ENCODE peak calls at places on chromosomes 2 and 18, in five cellular contexts. Z is HTR-8/SVneo; R is nucleus accumbens; K is effector memory CD8-positive, alpha-beta T cell; E is NCI-H69. O is an unnamed sample.

GRCh38 chr2:134218414-134218813 is 35.5 kb upstream of the MGAT5 start:
- DNase-seq in E (no peak), R (no peak), Z (no peak), K (no peak), O (no peak)

GRCh38 chr2:75587954-75588587 is 27.3 kb upstream of the EVA1A start:
- DNase-seq in R (no peak), Z (peak; percentile 78), E (peak; percentile 21), K (no peak), O (no peak)

GRCh38 chr2:219968685-219969345 is 341.4 kb downstream of the SLC4A3 start:
- DNase-seq in K (no peak), R (no peak), Z (peak; percentile 53), E (no peak), O (no peak)

GRCh38 chr2:65794994-65795393 is 362.6 kb upstream of the SPRED2 start:
- DNase-seq in Z (no peak), E (no peak), K (no peak), R (no peak), O (no peak)

GRCh38 chr2:104250635-104251034 is 603.3 kb upstream of the POU3F3 start:
- DNase-seq in R (no peak), E (no peak), Z (no peak), K (no peak), O (no peak)

GRCh38 chr2:47195149-47195548 is 40.0 kb upstream of the STPG4 start:
- DNase-seq in R (no peak), Z (no peak), E (no peak), K (no peak), O (no peak)

GRCh38 chr2:25672500-25673169 is 742 bp downstream of the DTNB start:
- DNase-seq in E (peak; percentile 62), R (no peak), K (peak; percentile 62), Z (peak; percentile 67), O (no peak)

GRCh38 chr2:26816893-26817292 is 31.0 kb downstream of the CENPA start:
- DNase-seq in K (no peak), Z (no peak), R (no peak), E (peak; percentile 63), O (no peak)

GRCh38 chr2:168427451-168427850 is 28.6 kb upstream of the CERS6 start:
- DNase-seq in K (no peak), Z (no peak), R (no peak), E (no peak), O (no peak)

GRCh38 chr2:72425996-72426395 is 278.3 kb upstream of the CYP26B1 start:
- DNase-seq in R (no peak), K (no peak), Z (no peak), E (peak; percentile 6), O (no peak)

GRCh38 chr18:12015697-12016062 is 34.4 kb downstream of the IMPA2 start:
- DNase-seq in E (no peak), K (no peak), R (no peak), Z (no peak), O (no peak)

GRCh38 chr2:204669386-204669785 is 124.1 kb downstream of the PARD3B start:
- DNase-seq in R (no peak), K (no peak), Z (no peak), E (no peak), O (no peak)

GRCh38 chr2:118169359-118170005 is 81.2 kb downstream of the INSIG2 start:
- DNase-seq in K (peak; percentile 12), R (no peak), E (no peak), Z (no peak), O (no peak)

GRCh38 chr2:100246163-100247145 is 75.8 kb downstream of the LONRF2 start:
- DNase-seq in Z (peak; percentile 17), K (no peak), E (peak; percentile 64), R (no peak), O (no peak)

GRCh38 chr2:220434365-220434764 is 806.9 kb downstream of the SLC4A3 start:
- DNase-seq in R (no peak), E (no peak), K (no peak), Z (peak; percentile 7), O (no peak)

GRCh38 chr18:10457798-10458197 is 3.4 kb downstream of the APCDD1 start:
- DNase-seq in R (no peak), K (no peak), E (no peak), Z (no peak), O (no peak)

GRCh38 chr18:3441290-3441689 is 8.7 kb upstream of the TGIF1 start:
- DNase-seq in K (no peak), Z (no peak), E (peak; percentile 72), R (no peak), O (no peak)

GRCh38 chr2:199646439-199646838 is 188.7 kb upstream of the SATB2 start:
- DNase-seq in R (no peak), K (no peak), E (no peak), Z (no peak), O (no peak)

GRCh38 chr2:103977681-103978080 is 876.2 kb upstream of the POU3F3 start:
- DNase-seq in R (no peak), Z (no peak), K (no peak), E (no peak), O (no peak)

GRCh38 chr2:145984541-145984940 is 1464.6 kb upstream of the ZEB2 start:
- DNase-seq in K (no peak), E (peak; percentile 21), Z (peak; percentile 7), R (no peak), O (no peak)

GRCh38 chr2:147373800-147374409 is 470.9 kb upstream of the ACVR2A start:
- DNase-seq in Z (no peak), E (no peak), K (no peak), R (no peak), O (no peak)

GRCh38 chr18:55489742-55490055 is 98.3 kb downstream of the TCF4 start:
- DNase-seq in R (no peak), E (peak; percentile 95), K (no peak), Z (no peak), O (no peak)

GRCh38 chr2:94994914-94995236 is 30.6 kb upstream of the MAL start:
- DNase-seq in R (no peak), Z (no peak), E (no peak), K (no peak), O (no peak)

GRCh38 chr2:96116879-96117533 is 635 bp upstream of the ADRA2B start:
- DNase-seq in Z (peak; percentile 92), K (peak; percentile 44), E (peak; percentile 69), R (peak; percentile 47), O (no peak)

GRCh38 chr2:107633580-107634147 is 193.0 kb upstream of the RGPD4 start:
- DNase-seq in R (no peak), K (no peak), E (no peak), Z (peak; percentile 6), O (no peak)

GRCh38 chr2:133262888-133263287 is 305.4 kb downstream of the NCKAP5 start:
- DNase-seq in Z (peak; percentile 10), K (no peak), E (no peak), R (no peak), O (no peak)

GRCh38 chr18:21115519-21116411 is 4.2 kb upstream of the ROCK1 start:
- DNase-seq in Z (no peak), R (no peak), K (no peak), E (no peak), O (no peak)

GRCh38 chr2:241195506-241196130 is 7.1 kb downstream of the ANO7 start:
- DNase-seq in Z (no peak), E (no peak), K (no peak), R (no peak), O (no peak)

GRCh38 chr18:77617681-77618080 is 368.0 kb downstream of the GALR1 start:
- DNase-seq in R (no peak), Z (no peak), E (no peak), K (no peak), O (no peak)

GRCh38 chr2:16188256-16188890 is 248.0 kb downstream of the MYCN start:
- DNase-seq in Z (no peak), K (no peak), E (no peak), R (no peak), O (no peak)

GRCh38 chr2:127083819-127084503 is 23.0 kb downstream of the BIN1 start:
- DNase-seq in E (no peak), R (no peak), Z (no peak), K (no peak), O (peak; percentile 86)

GRCh38 chr2:199147216-199147615 is 310.5 kb downstream of the SATB2 start:
- DNase-seq in Z (no peak), E (no peak), K (no peak), R (no peak), O (no peak)

GRCh38 chr2:38148501-38148900 is 72.5 kb upstream of the CYP1B1 start:
- DNase-seq in E (no peak), R (no peak), K (no peak), Z (no peak), O (peak; percentile 78)

O was measured in tibial nerve.